ENCODE peak calls at places on chromosomes 13 and 19, in six cellular contexts. One of them, this sample, is unnamed.

GRCh38 chr19:51479531-51480331 is 1.4 kb downstream of the CEACAM18 start:
- DNase-seq in endothelial cell of umbilical vein: no peak
- DNase-seq in lower leg skin: peak; percentile 70
- DNase-seq in testis: no peak
- DNase-seq in Peyer's patch: no peak
- DNase-seq in IMR-90: no peak
- DNase-seq in this sample: no peak

GRCh38 chr19:38045554-38046253 is 138.7 kb downstream of the SIPA1L3 start:
- DNase-seq in Peyer's patch: peak; percentile 28
- DNase-seq in testis: peak; percentile 38
- DNase-seq in endothelial cell of umbilical vein: no peak
- DNase-seq in IMR-90: no peak
- DNase-seq in lower leg skin: no peak
- DNase-seq in this sample: no peak

GRCh38 chr19:13814550-13814949 is 19.3 kb downstream of the ZSWIM4 start:
- DNase-seq in endothelial cell of umbilical vein: no peak
- DNase-seq in IMR-90: no peak
- DNase-seq in Peyer's patch: no peak
- DNase-seq in lower leg skin: no peak
- DNase-seq in testis: no peak
- DNase-seq in this sample: no peak

GRCh38 chr13:30972888-30973377 is 40.5 kb downstream of the TEX26 start:
- DNase-seq in IMR-90: peak; percentile 45
- DNase-seq in endothelial cell of umbilical vein: no peak
- DNase-seq in lower leg skin: no peak
- DNase-seq in testis: no peak
- DNase-seq in Peyer's patch: no peak
- DNase-seq in this sample: no peak

GRCh38 chr13:51959773-51960172 is 51.5 kb downstream of the ATP7B start:
- DNase-seq in IMR-90: no peak
- DNase-seq in endothelial cell of umbilical vein: no peak
- DNase-seq in testis: no peak
- DNase-seq in lower leg skin: no peak
- DNase-seq in Peyer's patch: no peak
- DNase-seq in this sample: peak; percentile 31

GRCh38 chr13:44142911-44143665 is 230.5 kb upstream of the SERP2 start:
- DNase-seq in endothelial cell of umbilical vein: peak; percentile 28
- DNase-seq in lower leg skin: no peak
- DNase-seq in Peyer's patch: no peak
- DNase-seq in testis: no peak
- DNase-seq in IMR-90: peak; percentile 49
- DNase-seq in this sample: no peak

GRCh38 chr13:34037636-34038325 is 219.8 kb downstream of the RFC3 start:
- DNase-seq in IMR-90: no peak
- DNase-seq in Peyer's patch: no peak
- DNase-seq in endothelial cell of umbilical vein: no peak
- DNase-seq in lower leg skin: no peak
- DNase-seq in testis: no peak
- DNase-seq in this sample: no peak

GRCh38 chr13:30423891-30424290 is 1.6 kb downstream of the UBE2L5 start:
- DNase-seq in Peyer's patch: no peak
- DNase-seq in lower leg skin: no peak
- DNase-seq in IMR-90: no peak
- DNase-seq in testis: no peak
- DNase-seq in endothelial cell of umbilical vein: no peak
- DNase-seq in this sample: no peak

GRCh38 chr13:78121001-78121400 is 202.4 kb upstream of the EDNRB start:
- DNase-seq in lower leg skin: no peak
- DNase-seq in testis: no peak
- DNase-seq in IMR-90: no peak
- DNase-seq in Peyer's patch: no peak
- DNase-seq in endothelial cell of umbilical vein: no peak
- DNase-seq in this sample: no peak

GRCh38 chr19:3443840-3444694 is 36.3 kb downstream of the SMIM24 start:
- DNase-seq in endothelial cell of umbilical vein: peak; percentile 70
- DNase-seq in testis: peak; percentile 57
- DNase-seq in lower leg skin: no peak
- DNase-seq in IMR-90: peak; percentile 47
- DNase-seq in Peyer's patch: no peak
- DNase-seq in this sample: no peak

GRCh38 chr13:75400775-75401174 is 81.2 kb downstream of the TBC1D4 start:
- DNase-seq in testis: no peak
- DNase-seq in endothelial cell of umbilical vein: no peak
- DNase-seq in IMR-90: no peak
- DNase-seq in Peyer's patch: no peak
- DNase-seq in lower leg skin: no peak
- DNase-seq in this sample: no peak

GRCh38 chr13:73765651-73766384 is 368.4 kb downstream of the KLF12 start:
- DNase-seq in IMR-90: peak; percentile 58
- DNase-seq in Peyer's patch: peak; percentile 88
- DNase-seq in endothelial cell of umbilical vein: peak; percentile 95
- DNase-seq in testis: peak; percentile 84
- DNase-seq in lower leg skin: peak; percentile 90
- DNase-seq in this sample: no peak

GRCh38 chr19:57802269-57802668 is 12.4 kb downstream of the ZNF552 start:
- DNase-seq in testis: no peak
- DNase-seq in endothelial cell of umbilical vein: no peak
- DNase-seq in lower leg skin: no peak
- DNase-seq in IMR-90: no peak
- DNase-seq in Peyer's patch: no peak
- DNase-seq in this sample: no peak

GRCh38 chr13:86846501-86846900 is 824.7 kb upstream of the SLITRK5 start:
- DNase-seq in endothelial cell of umbilical vein: no peak
- DNase-seq in Peyer's patch: no peak
- DNase-seq in IMR-90: peak; percentile 12
- DNase-seq in lower leg skin: no peak
- DNase-seq in testis: no peak
- DNase-seq in this sample: no peak

GRCh38 chr19:44356383-44357111 is at the start of gene ZNF112:
- DNase-seq in testis: peak; percentile 96
- DNase-seq in endothelial cell of umbilical vein: peak; percentile 93
- DNase-seq in Peyer's patch: peak; percentile 52
- DNase-seq in lower leg skin: peak; percentile 94
- DNase-seq in IMR-90: peak; percentile 91
- DNase-seq in this sample: no peak

GRCh38 chr13:112931028-112931934 is 37.7 kb upstream of the MCF2L start:
- DNase-seq in lower leg skin: peak; percentile 84
- DNase-seq in IMR-90: peak; percentile 76
- DNase-seq in endothelial cell of umbilical vein: peak; percentile 10
- DNase-seq in Peyer's patch: no peak
- DNase-seq in testis: no peak
- DNase-seq in this sample: peak; percentile 43

GRCh38 chr19:50796128-50796633 is 6.0 kb downstream of the ACP4 start:
- DNase-seq in endothelial cell of umbilical vein: no peak
- DNase-seq in testis: no peak
- DNase-seq in Peyer's patch: no peak
- DNase-seq in IMR-90: no peak
- DNase-seq in lower leg skin: no peak
- DNase-seq in this sample: peak; percentile 49

GRCh38 chr13:114151031-114151430 is 18.6 kb upstream of the RASA3 start:
- DNase-seq in Peyer's patch: no peak
- DNase-seq in lower leg skin: peak; percentile 80
- DNase-seq in IMR-90: no peak
- DNase-seq in endothelial cell of umbilical vein: no peak
- DNase-seq in testis: no peak
- DNase-seq in this sample: no peak

GRCh38 chr13:50531917-50532899 is 311.3 kb downstream of the DLEU7 start:
- DNase-seq in endothelial cell of umbilical vein: peak; percentile 69
- DNase-seq in testis: no peak
- DNase-seq in Peyer's patch: no peak
- DNase-seq in lower leg skin: no peak
- DNase-seq in IMR-90: peak; percentile 62
- DNase-seq in this sample: peak; percentile 42

GRCh38 chr13:43346427-43346826 is 323.0 kb downstream of the DNAJC15 start:
- DNase-seq in IMR-90: no peak
- DNase-seq in endothelial cell of umbilical vein: no peak
- DNase-seq in testis: no peak
- DNase-seq in lower leg skin: no peak
- DNase-seq in Peyer's patch: no peak
- DNase-seq in this sample: no peak

GRCh38 chr19:38162094-38162493 is 61.9 kb downstream of the DPF1 start:
- DNase-seq in lower leg skin: no peak
- DNase-seq in testis: no peak
- DNase-seq in Peyer's patch: no peak
- DNase-seq in IMR-90: no peak
- DNase-seq in endothelial cell of umbilical vein: no peak
- DNase-seq in this sample: no peak

GRCh38 chr13:29266743-29267142 is 328.7 kb downstream of the SLC7A1 start:
- DNase-seq in testis: no peak
- DNase-seq in endothelial cell of umbilical vein: no peak
- DNase-seq in lower leg skin: no peak
- DNase-seq in Peyer's patch: no peak
- DNase-seq in IMR-90: no peak
- DNase-seq in this sample: no peak

GRCh38 chr13:45454204-45454603 is 10.5 kb upstream of the COG3 start:
- DNase-seq in lower leg skin: no peak
- DNase-seq in IMR-90: no peak
- DNase-seq in testis: no peak
- DNase-seq in Peyer's patch: no peak
- DNase-seq in endothelial cell of umbilical vein: no peak
- DNase-seq in this sample: no peak

GRCh38 chr13:102774596-102775375 is 1.2 kb upstream of the TEX30 start:
- DNase-seq in endothelial cell of umbilical vein: no peak
- DNase-seq in lower leg skin: no peak
- DNase-seq in IMR-90: no peak
- DNase-seq in Peyer's patch: no peak
- DNase-seq in testis: no peak
- DNase-seq in this sample: peak; percentile 86

GRCh38 chr13:93867481-93867880 is 612.0 kb downstream of the DCT start:
- DNase-seq in Peyer's patch: no peak
- DNase-seq in IMR-90: peak; percentile 95
- DNase-seq in lower leg skin: no peak
- DNase-seq in testis: no peak
- DNase-seq in endothelial cell of umbilical vein: no peak
- DNase-seq in this sample: no peak

GRCh38 chr13:53743906-53744305 is 715.3 kb downstream of the OLFM4 start:
- DNase-seq in IMR-90: no peak
- DNase-seq in lower leg skin: no peak
- DNase-seq in endothelial cell of umbilical vein: no peak
- DNase-seq in testis: no peak
- DNase-seq in Peyer's patch: no peak
- DNase-seq in this sample: no peak

DNA sequence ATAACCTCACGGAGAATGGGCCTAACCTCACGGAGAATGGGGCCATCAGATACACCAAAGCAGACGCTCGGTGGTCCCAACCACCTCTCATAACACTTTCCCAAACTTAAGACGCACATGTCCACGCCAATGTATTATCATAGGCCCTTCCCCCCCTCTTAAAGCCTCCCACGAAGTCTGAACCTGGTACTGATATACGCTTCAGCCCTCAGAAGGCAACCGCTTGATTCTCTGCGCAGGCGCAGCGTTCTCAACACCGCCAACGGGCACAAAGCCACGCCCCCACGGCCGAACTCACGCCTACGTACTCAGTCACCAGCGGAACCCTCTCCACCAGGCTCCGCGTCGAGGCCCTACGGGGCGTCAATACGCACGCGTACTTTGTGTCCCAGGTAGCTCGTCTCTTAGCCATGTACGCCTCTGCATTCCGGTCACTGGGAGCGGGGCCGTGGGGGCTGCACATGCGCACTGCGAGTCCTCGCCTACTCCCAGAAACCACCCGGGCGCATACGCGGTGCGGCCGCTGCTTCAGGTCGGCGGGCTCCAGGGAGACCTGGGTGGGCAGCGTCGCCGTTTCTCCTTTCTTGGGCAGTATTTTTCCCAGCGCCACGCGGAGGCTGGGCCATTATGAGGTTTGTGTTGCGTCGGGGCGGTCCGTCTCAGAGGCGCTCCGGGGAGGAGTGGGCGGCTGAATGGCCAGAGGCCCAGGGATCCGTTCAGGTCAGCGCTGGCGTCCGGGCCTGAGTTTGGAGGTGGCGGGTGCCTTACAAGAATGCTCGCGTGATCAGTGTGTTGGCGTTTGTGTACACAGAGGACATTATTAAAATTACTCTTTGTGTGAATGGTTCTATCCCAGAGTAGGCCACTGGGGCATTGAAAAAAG is 25.3 kb downstream of the ZNF582 start:
- DNase-seq in endothelial cell of umbilical vein: peak; percentile 98
- DNase-seq in Peyer's patch: peak; percentile 82
- DNase-seq in lower leg skin: peak; percentile 97
- DNase-seq in testis: peak; percentile 97
- DNase-seq in IMR-90: peak; percentile 89
- DNase-seq in this sample: peak; percentile 96
- TF ChIP-seq POLR2A in endothelial cell of umbilical vein: peak; percentile 64
- TF ChIP-seq POLR2A in Peyer's patch: no peak
- TF ChIP-seq POLR2A in lower leg skin: no peak
- TF ChIP-seq POLR2A in testis: no peak
- TF ChIP-seq POLR2A in IMR-90: peak; percentile 65
- TF ChIP-seq POLR2A in this sample: peak; percentile 33

DNA sequence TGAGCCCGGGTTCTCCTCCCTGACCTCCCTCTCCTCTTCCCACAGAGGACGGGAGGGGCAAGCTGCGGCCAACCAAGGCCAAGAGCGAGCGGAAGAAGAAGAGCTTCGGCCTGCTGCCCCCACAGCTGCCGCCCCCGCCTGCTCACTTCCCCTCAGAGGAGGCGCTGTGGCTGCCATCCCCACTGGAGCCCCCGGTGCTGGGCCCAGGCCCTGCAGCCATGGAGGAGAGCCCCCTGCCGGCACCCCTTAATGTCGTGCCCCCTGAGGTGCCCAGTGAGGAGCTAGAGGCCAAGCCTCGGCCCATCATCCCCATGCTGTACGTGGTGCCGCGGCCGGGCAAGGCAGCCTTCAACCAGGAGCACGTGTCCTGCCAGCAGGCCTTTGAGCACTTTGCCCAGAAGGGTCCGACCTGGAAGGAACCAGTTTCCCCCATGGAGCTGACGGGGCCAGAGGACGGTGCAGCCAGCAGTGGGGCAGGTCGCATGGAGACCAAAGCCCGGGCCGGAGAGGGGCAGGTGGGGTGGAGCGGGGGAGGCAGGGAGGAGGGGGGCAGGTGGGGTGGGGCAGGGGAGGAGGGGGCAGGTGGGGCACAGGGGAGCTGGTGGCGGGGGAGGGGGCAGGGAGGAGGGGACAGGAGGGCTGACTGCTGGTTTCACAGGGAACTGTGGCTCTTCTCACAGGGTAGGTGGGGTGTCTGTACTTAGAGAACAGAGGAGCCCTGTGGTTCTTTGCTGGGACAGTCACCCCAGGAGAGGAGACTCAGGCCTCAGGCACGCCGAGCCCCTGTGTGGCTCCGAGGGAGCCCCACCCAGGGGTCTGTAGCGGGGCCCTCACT is 162.3 kb downstream of the KDM4B start:
- DNase-seq in endothelial cell of umbilical vein: no peak
- DNase-seq in Peyer's patch: peak; percentile 83
- DNase-seq in testis: peak; percentile 44
- DNase-seq in lower leg skin: no peak
- DNase-seq in IMR-90: no peak
- DNase-seq in this sample: peak; percentile 71
- TF ChIP-seq CTCF in endothelial cell of umbilical vein: no peak
- TF ChIP-seq CTCF in Peyer's patch: no peak
- TF ChIP-seq CTCF in testis: no peak
- TF ChIP-seq CTCF in lower leg skin: no peak
- TF ChIP-seq CTCF in IMR-90: no peak
- TF ChIP-seq CTCF in this sample: peak; percentile 29

GRCh38 chr19:8643860-8644653 is 13.6 kb downstream of the NFILZ start:
- DNase-seq in lower leg skin: no peak
- DNase-seq in endothelial cell of umbilical vein: no peak
- DNase-seq in Peyer's patch: no peak
- DNase-seq in testis: no peak
- DNase-seq in IMR-90: no peak
- DNase-seq in this sample: peak; percentile 82
- TF ChIP-seq POLR2A in lower leg skin: no peak
- TF ChIP-seq POLR2A in endothelial cell of umbilical vein: no peak
- TF ChIP-seq POLR2A in Peyer's patch: no peak
- TF ChIP-seq POLR2A in testis: no peak
- TF ChIP-seq POLR2A in IMR-90: no peak
- TF ChIP-seq POLR2A in this sample: no peak

GRCh38 chr19:36160821-36161596 is 8.8 kb upstream of the COX7A1 start:
- DNase-seq in lower leg skin: no peak
- DNase-seq in Peyer's patch: no peak
- DNase-seq in testis: no peak
- DNase-seq in endothelial cell of umbilical vein: no peak
- DNase-seq in IMR-90: no peak
- DNase-seq in this sample: no peak
- TF ChIP-seq CTCF in lower leg skin: no peak
- TF ChIP-seq CTCF in Peyer's patch: no peak
- TF ChIP-seq CTCF in testis: no peak
- TF ChIP-seq CTCF in endothelial cell of umbilical vein: no peak
- TF ChIP-seq CTCF in IMR-90: no peak
- TF ChIP-seq CTCF in this sample: no peak